ENCODE peak calls at places on chromosomes 3 and 15, in nine cellular contexts. J is AG04450; W is mucosa of gallbladder; D is activated T-cell treated with anti-CD3 and anti-CD28 coated beads, Interleukin-2, amount 50 U/mL, for 72 hours; F is CD8-positive, alpha-beta memory T cell; U is AG10803; C is transverse colon; S is thyroid gland; K is SJSA1. Q is an unnamed sample.

GRCh38 chr3:162468791-162469190 is 972.2 kb downstream of the OTOL1 start:
- DNase-seq in J (no peak), W (no peak), D (no peak), F (no peak), U (no peak), C (no peak), S (no peak), K (no peak), Q (no peak)

GRCh38 chr3:34703058-34703457 is 904.6 kb downstream of the PDCD6IP start:
- DNase-seq in J (no peak), W (no peak), D (no peak), F (no peak), U (no peak), C (no peak), S (no peak), K (no peak), Q (no peak)

GRCh38 chr3:184738982-184739381 is 27.1 kb upstream of the MAGEF1 start:
- DNase-seq in J (no peak), W (no peak), D (no peak), F (no peak), U (no peak), C (no peak), S (no peak), K (no peak), Q (no peak)

GRCh38 chr3:134824676-134825290 is 29.7 kb downstream of the EPHB1 start:
- DNase-seq in J (no peak), W (no peak), D (no peak), F (no peak), U (no peak), C (no peak), S (no peak), K (no peak), Q (no peak)

GRCh38 chr15:39860200-39860599 is 59.9 kb downstream of the GPR176 start:
- DNase-seq in J (no peak), W (no peak), D (no peak), F (no peak), U (peak), C (no peak), S (peak), K (no peak), Q (no peak)

GRCh38 chr3:99706410-99706809 is 68.0 kb downstream of the COL8A1 start:
- DNase-seq in J (no peak), W (no peak), D (no peak), F (no peak), U (peak), C (peak), S (no peak), K (no peak), Q (no peak)

GRCh38 chr15:52309154-52309548 is 13.5 kb upstream of the MYO5C start:
- DNase-seq in J (no peak), W (no peak), D (no peak), F (no peak), U (no peak), C (no peak), S (no peak), K (no peak), Q (no peak)

GRCh38 chr3:71998995-71999673 is 214.2 kb upstream of the PROK2 start:
- DNase-seq in J (peak), W (no peak), D (peak), F (no peak), U (peak), C (no peak), S (no peak), K (peak), Q (no peak)

GRCh38 chr3:12484983-12485327 is 675 bp downstream of the TSEN2 start:
- DNase-seq in J (no peak), W (no peak), D (no peak), F (no peak), U (no peak), C (no peak), S (no peak), K (no peak), Q (no peak)

GRCh38 chr15:40871749-40872617 is 2.1 kb downstream of the RHOV start:
- DNase-seq in J (no peak), W (peak), D (peak), F (no peak), U (no peak), C (peak), S (peak), K (no peak), Q (no peak)

GRCh38 chr3:190512666-190513065 is 1.2 kb upstream of the IL1RAP start:
- DNase-seq in J (no peak), W (no peak), D (no peak), F (no peak), U (no peak), C (no peak), S (no peak), K (no peak), Q (no peak)

GRCh38 chr3:55189359-55189801 is 261.5 kb upstream of the LRTM1 start:
- DNase-seq in J (no peak), W (no peak), D (no peak), F (no peak), U (peak), C (no peak), S (no peak), K (peak), Q (no peak)

GRCh38 chr15:92882697-92883642 is 17.2 kb upstream of the CHD2 start:
- DNase-seq in J (no peak), W (no peak), D (peak), F (peak), U (no peak), C (no peak), S (no peak), K (no peak), Q (no peak)

GRCh38 chr15:92667291-92667904 is 11.8 kb upstream of the FAM174B start:
- DNase-seq in J (no peak), W (no peak), D (no peak), F (no peak), U (no peak), C (no peak), S (peak), K (no peak), Q (no peak)

GRCh38 chr3:113844622-113845222 is 6.1 kb downstream of the GRAMD1C start:
- DNase-seq in J (no peak), W (no peak), D (no peak), F (no peak), U (peak), C (no peak), S (no peak), K (no peak), Q (no peak)

GRCh38 chr3:130576571-130577266 is 59.7 kb downstream of the COL6A6 start:
- DNase-seq in J (peak), W (no peak), D (no peak), F (no peak), U (peak), C (no peak), S (no peak), K (no peak), Q (no peak)

GRCh38 chr3:97871206-97871605 is 49.4 kb downstream of the CRYBG3 start:
- DNase-seq in J (no peak), W (no peak), D (no peak), F (no peak), U (peak), C (no peak), S (no peak), K (no peak), Q (no peak)

GRCh38 chr3:129783470-129783869 is 110.0 kb downstream of the TMCC1 start:
- DNase-seq in J (no peak), W (no peak), D (no peak), F (no peak), U (peak), C (no peak), S (no peak), K (no peak), Q (no peak)

GRCh38 chr3:54243262-54243931 is 121.0 kb downstream of the CACNA2D3 start:
- DNase-seq in J (no peak), W (no peak), D (no peak), F (no peak), U (no peak), C (no peak), S (peak), K (no peak), Q (no peak)

GRCh38 chr3:24299801-24300626 is 194.6 kb downstream of the THRB start:
- DNase-seq in J (no peak), W (no peak), D (no peak), F (no peak), U (peak), C (no peak), S (no peak), K (no peak), Q (no peak)

GRCh38 chr3:10940106-10940505 is 52.4 kb upstream of the SLC6A1 start:
- DNase-seq in J (no peak), W (no peak), D (no peak), F (no peak), U (no peak), C (no peak), S (no peak), K (no peak), Q (no peak)

GRCh38 chr3:18641916-18642315 is 216.8 kb upstream of the SATB1 start:
- DNase-seq in J (no peak), W (no peak), D (no peak), F (no peak), U (no peak), C (no peak), S (no peak), K (no peak), Q (no peak)

GRCh38 chr3:64859625-64860590 is 172.1 kb upstream of the ADAMTS9 start:
- DNase-seq in J (no peak), W (no peak), D (no peak), F (no peak), U (peak), C (no peak), S (no peak), K (no peak), Q (no peak)

GRCh38 chr3:81352867-81353266 is 408.6 kb downstream of the GBE1 start:
- DNase-seq in J (no peak), W (no peak), D (no peak), F (no peak), U (peak), C (no peak), S (no peak), K (no peak), Q (no peak)

GRCh38 chr3:182413061-182413460 is 380.2 kb upstream of the ATP11B start:
- DNase-seq in J (no peak), W (no peak), D (no peak), F (no peak), U (no peak), C (no peak), S (no peak), K (no peak), Q (no peak)

GRCh38 chr3:46497556-46498265 is at the start of gene RTP3:
- DNase-seq in J (no peak), W (no peak), D (no peak), F (no peak), U (no peak), C (no peak), S (no peak), K (no peak), Q (no peak)

GRCh38 chr3:72657666-72658065 is 190.6 kb downstream of the SHQ1 start:
- DNase-seq in J (no peak), W (no peak), D (peak), F (no peak), U (no peak), C (no peak), S (peak), K (no peak), Q (no peak)